ENCODE peak calls at places on chromosomes 16 and 17, in seven cellular contexts. Y, U, R, I, D, H and A are unnamed samples.

GRCh38 chr16:79066621-79067020 is 533.9 kb downstream of the MAF start:
- DNase-seq in Y (peak; percentile 27), U (no peak), R (no peak), I (no peak), D (peak; percentile 74), H (no peak), A (no peak)

GRCh38 chr17:41223821-41224220 is 2.6 kb upstream of the KRTAP9-2 start:
- DNase-seq in Y (no peak), U (no peak), R (no peak), I (no peak), D (no peak), H (no peak), A (no peak)

GRCh38 chr16:22189473-22190168 is 16.5 kb upstream of the EEF2K start:
- DNase-seq in Y (peak; percentile 89), U (peak; percentile 88), R (no peak), I (no peak), D (peak; percentile 71), H (peak; percentile 12), A (peak; percentile 74)

GRCh38 chr17:1153795-1154546 is 25.8 kb downstream of the ABR start:
- DNase-seq in Y (no peak), U (no peak), R (no peak), I (peak; percentile 92), D (peak; percentile 82), H (peak; percentile 95), A (peak; percentile 70)

GRCh38 chr17:57396515-57396921 is 140.2 kb downstream of the MSI2 start:
- DNase-seq in Y (no peak), U (no peak), R (no peak), I (no peak), D (no peak), H (no peak), A (no peak)

GRCh38 chr16:55499951-55500350 is 8.9 kb upstream of the LPCAT2 start:
- DNase-seq in Y (no peak), U (no peak), R (no peak), I (peak; percentile 84), D (no peak), H (peak; percentile 91), A (peak; percentile 57)

GRCh38 chr17:74199306-74200092 is 4.0 kb upstream of the RPL38 start:
- DNase-seq in Y (peak; percentile 62), U (peak; percentile 52), R (no peak), I (peak; percentile 87), D (peak; percentile 60), H (peak; percentile 87), A (peak; percentile 78)

GRCh38 chr17:72538921-72539352 is 418.1 kb downstream of the SOX9 start:
- DNase-seq in Y (peak; percentile 49), U (no peak), R (no peak), I (no peak), D (no peak), H (no peak), A (no peak)

GRCh38 chr17:80981062-80981902 is 10.4 kb upstream of the CHMP6 start:
- DNase-seq in Y (no peak), U (no peak), R (no peak), I (peak; percentile 84), D (no peak), H (peak; percentile 75), A (peak; percentile 63)

GRCh38 chr17:48567209-48567608 is 10.9 kb downstream of the HOXB4 start:
- DNase-seq in Y (no peak), U (no peak), R (no peak), I (no peak), D (no peak), H (no peak), A (no peak)

GRCh38 chr16:54287758-54288591 is 1.4 kb upstream of the IRX3 start:
- DNase-seq in Y (no peak), U (no peak), R (no peak), I (no peak), D (no peak), H (peak; percentile 70), A (no peak)

GRCh38 chr17:7711356-7711755 is 6.2 kb upstream of the DNAH2 start:
- DNase-seq in Y (no peak), U (no peak), R (no peak), I (no peak), D (no peak), H (no peak), A (no peak)

GRCh38 chr17:63478814-63479494 is 2.1 kb downstream of the ACE start:
- DNase-seq in Y (peak; percentile 92), U (peak; percentile 70), R (peak; percentile 53), I (peak; percentile 99), D (peak; percentile 67), H (peak; percentile 99), A (peak; percentile 92)

GRCh38 chr16:68826652-68827051 is 16.7 kb upstream of the TANGO6 start:
- DNase-seq in Y (no peak), U (no peak), R (no peak), I (no peak), D (no peak), H (no peak), A (no peak)

GRCh38 chr17:11598274-11599221 is at the start of gene DNAH9:
- DNase-seq in Y (peak; percentile 97), U (no peak), R (no peak), I (peak; percentile 33), D (peak; percentile 38), H (peak; percentile 55), A (peak; percentile 91)

GRCh38 chr16:4654946-4655590 is 30.4 kb downstream of the MGRN1 start:
- DNase-seq in Y (no peak), U (no peak), R (no peak), I (no peak), D (no peak), H (no peak), A (no peak)

GRCh38 chr16:69829338-69829737 is 67.2 kb downstream of the WWP2 start:
- DNase-seq in Y (no peak), U (no peak), R (no peak), I (no peak), D (no peak), H (no peak), A (no peak)

GRCh38 chr16:88063201-88063773 is 112.1 kb downstream of the BANP start:
- DNase-seq in Y (no peak), U (no peak), R (no peak), I (peak; percentile 87), D (peak; percentile 18), H (peak; percentile 94), A (no peak)

GRCh38 chr17:10062757-10063385 is 135.5 kb downstream of the GAS7 start:
- DNase-seq in Y (no peak), U (no peak), R (no peak), I (no peak), D (no peak), H (no peak), A (no peak)

GRCh38 chr16:56931253-56931768 is 631 bp upstream of the HERPUD1 start:
- DNase-seq in Y (peak; percentile 54), U (no peak), R (peak; percentile 7), I (no peak), D (peak; percentile 20), H (no peak), A (no peak)

GRCh38 chr17:39095309-39095686 is 56.1 kb downstream of the PLXDC1 start:
- DNase-seq in Y (no peak), U (no peak), R (no peak), I (no peak), D (no peak), H (peak; percentile 63), A (no peak)